ENCODE peak calls at places on chromosomes 7 and 10, in four cellular contexts. E, F, V and Z are unnamed samples.

GRCh38 chr10:4081691-4082111 is 296.7 kb upstream of the KLF6 start:
- DNase-seq in E (no peak), F (no peak), V (no peak), Z (no peak)

GRCh38 chr10:92757066-92757716 is 67.4 kb downstream of the HHEX start:
- DNase-seq in E (peak), F (peak), V (no peak), Z (peak)

GRCh38 chr7:110835209-110835608 is 255.7 kb upstream of the LRRN3 start:
- DNase-seq in E (no peak), F (no peak), V (no peak), Z (no peak)

GRCh38 chr7:322111-322671 is 32.2 kb downstream of the FOXL3 start:
- DNase-seq in E (peak), F (peak), V (no peak), Z (peak)

GRCh38 chr7:64874114-64874513 is 29.0 kb upstream of the ZNF273 start:
- DNase-seq in E (no peak), F (peak), V (no peak), Z (no peak)

GRCh38 chr7:82598958-82599357 is 155.4 kb upstream of the CACNA2D1 start:
- DNase-seq in E (no peak), F (no peak), V (no peak), Z (no peak)

GRCh38 chr10:105187243-105187642 is 546.2 kb downstream of the SORCS3 start:
- DNase-seq in E (no peak), F (no peak), V (no peak), Z (no peak)

GRCh38 chr7:2495402-2496309 is 19.5 kb upstream of the GRIFIN start:
- DNase-seq in E (no peak), F (no peak), V (no peak), Z (no peak)

GRCh38 chr10:132571565-132572544 is 34.3 kb downstream of the INPP5A start:
- DNase-seq in E (peak), F (peak), V (no peak), Z (no peak)

GRCh38 chr10:71982269-71983178 is 18.3 kb downstream of the CHST3 start:
- DNase-seq in E (no peak), F (no peak), V (no peak), Z (no peak)

GRCh38 chr7:149205690-149206381 is 10.5 kb downstream of the ZNF282 start:
- DNase-seq in E (no peak), F (no peak), V (no peak), Z (no peak)

GRCh38 chr7:9200666-9201065 is 767.3 kb downstream of the NXPH1 start:
- DNase-seq in E (no peak), F (no peak), V (no peak), Z (no peak)

GRCh38 chr7:123242467-123243097 is 42.8 kb upstream of the SLC13A1 start:
- DNase-seq in E (no peak), F (no peak), V (no peak), Z (no peak)

GRCh38 chr10:2476236-2476814 is 591.0 kb upstream of the PFKP start:
- DNase-seq in E (no peak), F (no peak), V (no peak), Z (no peak)

GRCh38 chr10:128263891-128264688 is 137.9 kb upstream of the MKI67 start:
- DNase-seq in E (no peak), F (peak), V (no peak), Z (no peak)

GRCh38 chr7:16403475-16403874 is 17.9 kb downstream of the CRPPA start:
- DNase-seq in E (no peak), F (no peak), V (no peak), Z (no peak)

GRCh38 chr10:79024716-79025112 is 44.1 kb upstream of the ZMIZ1 start:
- DNase-seq in E (no peak), F (no peak), V (no peak), Z (peak)

GRCh38 chr10:25547391-25547790 is 372.6 kb downstream of the GPR158 start:
- DNase-seq in E (no peak), F (no peak), V (no peak), Z (no peak)

GRCh38 chr7:145928937-145929336 is 187.7 kb upstream of the CNTNAP2 start:
- DNase-seq in E (no peak), F (no peak), V (no peak), Z (no peak)

GRCh38 chr7:101957733-101958525 is 140.5 kb downstream of the CUX1 start:
- DNase-seq in E (no peak), F (no peak), V (no peak), Z (no peak)

GRCh38 chr7:157355784-157356511 is 19.1 kb downstream of the DNAJB6 start:
- DNase-seq in E (no peak), F (no peak), V (no peak), Z (peak)

GRCh38 chr7:94367940-94368339 is 26.8 kb upstream of the COL1A2 start:
- DNase-seq in E (no peak), F (no peak), V (no peak), Z (no peak)

GRCh38 chr7:35697414-35698175 is 2.7 kb upstream of the HERPUD2 start:
- DNase-seq in E (no peak), F (no peak), V (no peak), Z (no peak)

GRCh38 chr10:85420501-85421191 is 945.9 kb downstream of the GRID1 start:
- DNase-seq in E (no peak), F (no peak), V (no peak), Z (no peak)

GRCh38 chr10:88735661-88736060 is 24.2 kb upstream of the LIPN start:
- DNase-seq in E (no peak), F (no peak), V (no peak), Z (no peak)

GRCh38 chr10:8360365-8360764 is 305.9 kb downstream of the GATA3 start:
- DNase-seq in E (no peak), F (no peak), V (no peak), Z (no peak)

GRCh38 chr10:119493155-119493554 is 49.4 kb downstream of the RGS10 start:
- DNase-seq in E (no peak), F (no peak), V (no peak), Z (no peak)
- TF ChIP-seq POLR2AphosphoS5 in E (no peak), F (no peak), V (no peak), Z (no peak)

GRCh38 chr7:99677013-99677412 is 2.8 kb downstream of the CYP3A5 start:
- DNase-seq in E (no peak), F (no peak), V (no peak), Z (no peak)
- TF ChIP-seq POLR2AphosphoS5 in E (no peak), F (no peak), V (no peak), Z (no peak)

GRCh38 chr7:91266067-91266930 is 2.1 kb downstream of the FZD1 start:
- DNase-seq in E (no peak), F (no peak), V (no peak), Z (no peak)
- TF ChIP-seq POLR2AphosphoS5 in E (no peak), F (no peak), V (peak), Z (no peak)

DNA sequence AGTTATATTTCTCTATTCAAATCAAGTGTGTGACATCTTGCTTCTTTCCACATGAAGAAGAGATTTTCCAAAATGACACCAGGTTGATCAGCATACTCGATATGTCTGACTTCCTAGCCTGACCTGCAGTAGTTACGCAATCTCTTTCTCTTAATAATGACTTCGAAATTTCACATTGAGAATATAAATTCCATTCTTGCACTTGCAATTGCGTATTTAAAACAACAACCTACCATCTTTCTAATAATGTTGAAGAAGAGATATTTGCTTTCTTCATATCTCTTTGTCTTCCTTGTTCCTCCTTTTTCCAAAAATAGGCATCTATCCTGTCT is 276.3 kb downstream of the CSTF2T start:
- DNase-seq in E (no peak), F (no peak), V (no peak), Z (no peak)
- TF ChIP-seq POLR2AphosphoS5 in E (no peak), F (no peak), V (no peak), Z (no peak)

GRCh38 chr7:151963895-151964870 is 7.9 kb downstream of the GALNTL5 start:
- DNase-seq in E (no peak), F (no peak), V (no peak), Z (no peak)
- TF ChIP-seq POLR2AphosphoS5 in E (no peak), F (no peak), V (no peak), Z (no peak)

DNA sequence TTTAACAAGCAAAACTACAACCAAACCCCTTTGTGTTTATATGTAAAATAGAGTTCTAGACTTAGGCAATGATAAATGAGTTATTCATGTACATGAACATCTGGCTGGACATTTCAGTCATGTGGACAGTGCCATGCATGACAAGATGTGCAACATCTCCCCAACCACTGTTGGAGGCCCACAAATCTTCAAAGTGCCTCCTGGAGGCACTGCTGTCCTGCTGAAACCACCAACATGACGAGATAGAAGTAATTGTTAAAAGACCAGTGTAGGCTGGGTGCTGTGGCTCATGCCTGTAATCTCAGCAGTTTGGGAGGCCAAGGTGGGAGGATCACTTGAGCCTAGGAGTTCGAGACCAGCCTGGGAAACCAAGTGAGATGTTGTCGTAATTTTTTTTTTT is 18.5 kb downstream of the PPIA start:
- DNase-seq in E (no peak), F (no peak), V (no peak), Z (peak)
- TF ChIP-seq POLR2AphosphoS5 in E (no peak), F (no peak), V (no peak), Z (no peak)

DNA sequence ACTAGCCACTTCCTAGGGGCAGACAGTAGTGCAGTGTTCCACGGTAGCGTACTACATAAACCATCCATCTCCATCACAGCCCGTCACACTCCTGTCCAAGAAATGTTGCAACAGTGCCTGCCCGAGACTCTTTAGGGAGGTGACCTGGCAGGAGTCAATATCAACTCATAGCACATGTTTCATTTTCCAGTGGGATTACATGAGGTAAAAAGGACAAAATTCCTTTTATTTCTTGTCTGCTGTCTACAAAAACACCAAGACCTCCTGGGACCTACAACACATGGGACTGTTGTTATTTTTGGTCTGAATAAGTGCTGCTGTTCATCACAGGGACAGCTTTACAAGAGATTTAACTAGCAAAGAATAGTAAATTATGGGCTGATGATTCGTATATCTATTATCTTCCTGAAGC is 99.9 kb downstream of the MPP7 start:
- DNase-seq in E (no peak), F (no peak), V (no peak), Z (no peak)
- TF ChIP-seq POLR2AphosphoS5 in E (no peak), F (no peak), V (no peak), Z (no peak)

GRCh38 chr7:40676220-40676619 is 541.4 kb downstream of the SUGCT start:
- DNase-seq in E (no peak), F (no peak), V (no peak), Z (no peak)
- TF ChIP-seq POLR2AphosphoS5 in E (no peak), F (no peak), V (no peak), Z (no peak)

GRCh38 chr7:135747366-135747765 is 1.2 kb downstream of the FAM180A start:
- DNase-seq in E (no peak), F (no peak), V (no peak), Z (no peak)
- TF ChIP-seq POLR2AphosphoS5 in E (no peak), F (no peak), V (no peak), Z (no peak)

GRCh38 chr10:69409968-69410367 is 6.8 kb downstream of the TACR2 start:
- DNase-seq in E (no peak), F (peak), V (no peak), Z (no peak)
- TF ChIP-seq POLR2AphosphoS5 in E (no peak), F (no peak), V (no peak), Z (no peak)